ENCODE peak calls at places on chromosome 12, in six cellular contexts. One of them, this sample, is unnamed.

GRCh38 chr12:28320353-28320752 is 130.1 kb downstream of the CCDC91 start:
- DNase-seq in uterus: no peak
- DNase-seq in Peyer's patch: no peak
- DNase-seq in GM12891: no peak
- DNase-seq in transverse colon: no peak
- DNase-seq in sigmoid colon: no peak
- DNase-seq in this sample: no peak

GRCh38 chr12:42473561-42473960 is 116.0 kb downstream of the PRICKLE1 start:
- DNase-seq in uterus: no peak
- DNase-seq in Peyer's patch: no peak
- DNase-seq in transverse colon: no peak
- DNase-seq in sigmoid colon: no peak
- DNase-seq in GM12891: no peak
- DNase-seq in this sample: no peak

GRCh38 chr12:111056618-111057521 is 136.5 kb upstream of the MYL2 start:
- DNase-seq in transverse colon: peak; percentile 22
- DNase-seq in uterus: no peak
- DNase-seq in GM12891: peak; percentile 65
- DNase-seq in sigmoid colon: peak; percentile 37
- DNase-seq in Peyer's patch: peak; percentile 62
- DNase-seq in this sample: peak; percentile 41

GRCh38 chr12:108854453-108855283 is 2.7 kb downstream of the SSH1 start:
- DNase-seq in GM12891: no peak
- DNase-seq in Peyer's patch: no peak
- DNase-seq in sigmoid colon: peak; percentile 85
- DNase-seq in transverse colon: no peak
- DNase-seq in uterus: peak; percentile 54
- DNase-seq in this sample: no peak

GRCh38 chr12:111313833-111314259 is 55.0 kb downstream of the PHETA1 start:
- DNase-seq in Peyer's patch: peak; percentile 49
- DNase-seq in sigmoid colon: peak; percentile 85
- DNase-seq in GM12891: peak; percentile 91
- DNase-seq in uterus: peak; percentile 59
- DNase-seq in transverse colon: peak; percentile 66
- DNase-seq in this sample: peak; percentile 82

GRCh38 chr12:120229583-120230325 is 28.8 kb upstream of the RPLP0 start:
- DNase-seq in sigmoid colon: peak; percentile 71
- DNase-seq in uterus: no peak
- DNase-seq in Peyer's patch: no peak
- DNase-seq in transverse colon: peak; percentile 56
- DNase-seq in GM12891: no peak
- DNase-seq in this sample: no peak

GRCh38 chr12:65232490-65233077 is 45.9 kb upstream of the MSRB3 start:
- DNase-seq in GM12891: no peak
- DNase-seq in Peyer's patch: no peak
- DNase-seq in transverse colon: no peak
- DNase-seq in uterus: no peak
- DNase-seq in sigmoid colon: no peak
- DNase-seq in this sample: no peak

GRCh38 chr12:59999291-59999690 is 403.5 kb downstream of the SLC16A7 start:
- DNase-seq in transverse colon: no peak
- DNase-seq in Peyer's patch: no peak
- DNase-seq in uterus: no peak
- DNase-seq in sigmoid colon: no peak
- DNase-seq in GM12891: no peak
- DNase-seq in this sample: no peak

GRCh38 chr12:51926718-51927117 is 19.4 kb downstream of the ACVRL1 start:
- DNase-seq in GM12891: no peak
- DNase-seq in transverse colon: peak; percentile 77
- DNase-seq in uterus: no peak
- DNase-seq in sigmoid colon: no peak
- DNase-seq in Peyer's patch: peak; percentile 25
- DNase-seq in this sample: no peak

GRCh38 chr12:109844983-109845841 is 12.0 kb upstream of the TRPV4 start:
- DNase-seq in uterus: peak; percentile 75
- DNase-seq in transverse colon: peak; percentile 91
- DNase-seq in Peyer's patch: peak; percentile 81
- DNase-seq in GM12891: peak; percentile 92
- DNase-seq in sigmoid colon: peak; percentile 90
- DNase-seq in this sample: peak; percentile 94

GRCh38 chr12:101743724-101744472 is 4.6 kb upstream of the SYCP3 start:
- DNase-seq in GM12891: no peak
- DNase-seq in Peyer's patch: peak; percentile 83
- DNase-seq in sigmoid colon: no peak
- DNase-seq in transverse colon: peak; percentile 40
- DNase-seq in uterus: no peak
- DNase-seq in this sample: no peak

GRCh38 chr12:24948452-24948815 is 467 bp downstream of the BCAT1 start:
- DNase-seq in uterus: peak; percentile 19
- DNase-seq in transverse colon: no peak
- DNase-seq in sigmoid colon: no peak
- DNase-seq in Peyer's patch: no peak
- DNase-seq in GM12891: no peak
- DNase-seq in this sample: no peak

DNA sequence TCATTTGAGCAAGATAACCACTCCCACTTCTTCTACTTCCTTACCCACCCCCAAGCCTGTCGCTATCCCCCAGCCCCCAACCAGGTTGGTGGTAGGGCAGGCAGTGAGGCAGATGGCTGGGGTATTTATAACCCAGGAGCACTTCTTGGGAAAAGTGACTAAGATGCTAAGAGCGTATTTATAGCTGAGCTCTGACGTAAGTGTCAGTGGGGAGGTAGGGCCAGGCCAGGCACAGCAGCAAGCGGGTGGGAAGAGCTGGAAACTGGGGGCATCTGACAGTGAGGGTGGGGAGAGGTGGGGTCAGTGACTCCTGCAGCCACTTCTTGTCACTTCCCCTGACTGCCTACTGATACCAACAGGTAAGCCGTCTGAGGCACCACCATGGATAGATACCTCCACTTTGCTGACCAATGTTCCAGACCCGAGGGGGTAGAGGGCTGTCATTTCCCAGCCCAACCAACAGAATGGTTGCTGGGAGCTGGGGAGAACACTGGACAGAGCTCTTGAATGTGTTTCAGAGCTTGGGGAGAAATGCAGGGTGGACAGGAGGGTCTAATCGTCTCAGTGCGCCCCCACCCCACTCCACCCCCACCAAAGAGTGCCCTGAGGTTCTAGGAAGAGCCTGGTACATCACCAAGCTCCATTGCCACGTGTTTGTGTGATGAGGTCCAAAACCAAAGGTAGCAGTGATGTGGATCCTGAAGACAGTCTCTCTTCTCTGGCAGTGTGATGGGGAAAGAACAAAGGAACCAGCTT is 2.7 kb upstream of the INHBE start:
- DNase-seq in GM12891: no peak
- DNase-seq in Peyer's patch: no peak
- DNase-seq in transverse colon: no peak
- DNase-seq in uterus: no peak
- DNase-seq in sigmoid colon: no peak
- DNase-seq in this sample: no peak
- TF ChIP-seq POLR2A in GM12891: no peak
- TF ChIP-seq POLR2A in Peyer's patch: no peak
- TF ChIP-seq POLR2A in transverse colon: no peak
- TF ChIP-seq POLR2A in uterus: no peak
- TF ChIP-seq POLR2A in sigmoid colon: no peak
- TF ChIP-seq POLR2A in this sample: no peak

GRCh38 chr12:34124608-34125007 is 102.3 kb downstream of the ALG10 start:
- DNase-seq in uterus: no peak
- DNase-seq in Peyer's patch: no peak
- DNase-seq in GM12891: no peak
- DNase-seq in transverse colon: no peak
- DNase-seq in sigmoid colon: no peak
- DNase-seq in this sample: no peak

GRCh38 chr12:34126805-34127204 is 104.5 kb downstream of the ALG10 start:
- DNase-seq in uterus: no peak
- DNase-seq in Peyer's patch: no peak
- DNase-seq in GM12891: no peak
- DNase-seq in transverse colon: no peak
- DNase-seq in sigmoid colon: no peak
- DNase-seq in this sample: no peak

GRCh38 chr12:34121360-34121759 is 99.1 kb downstream of the ALG10 start:
- DNase-seq in GM12891: no peak
- DNase-seq in transverse colon: no peak
- DNase-seq in Peyer's patch: no peak
- DNase-seq in uterus: no peak
- DNase-seq in sigmoid colon: no peak
- DNase-seq in this sample: no peak

DNA sequence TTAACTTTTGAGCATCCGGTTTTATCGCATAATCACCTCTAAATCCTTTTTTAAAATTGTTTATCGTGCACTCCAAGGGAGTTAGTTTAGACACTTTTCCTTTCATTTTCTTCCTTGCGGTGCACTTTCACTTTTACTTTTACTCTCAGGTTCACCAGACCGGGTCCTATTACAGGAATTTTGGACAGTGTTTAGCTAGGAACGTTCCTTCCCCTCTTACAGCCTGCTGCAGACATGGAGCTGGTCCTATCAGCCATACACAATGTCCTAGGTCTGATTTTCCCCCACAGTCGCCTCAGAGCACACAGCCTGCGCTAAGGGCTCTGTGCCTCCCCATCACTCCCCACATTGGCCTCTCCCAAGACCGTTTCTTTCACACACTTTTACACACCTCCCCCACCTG is 103.9 kb downstream of the ALG10 start:
- DNase-seq in transverse colon: no peak
- DNase-seq in GM12891: no peak
- DNase-seq in Peyer's patch: no peak
- DNase-seq in uterus: no peak
- DNase-seq in sigmoid colon: no peak
- DNase-seq in this sample: no peak
- TF ChIP-seq POLR2A in transverse colon: no peak
- TF ChIP-seq POLR2A in GM12891: no peak
- TF ChIP-seq POLR2A in Peyer's patch: no peak
- TF ChIP-seq POLR2A in uterus: no peak
- TF ChIP-seq POLR2A in sigmoid colon: no peak
- TF ChIP-seq POLR2A in this sample: no peak

DNA sequence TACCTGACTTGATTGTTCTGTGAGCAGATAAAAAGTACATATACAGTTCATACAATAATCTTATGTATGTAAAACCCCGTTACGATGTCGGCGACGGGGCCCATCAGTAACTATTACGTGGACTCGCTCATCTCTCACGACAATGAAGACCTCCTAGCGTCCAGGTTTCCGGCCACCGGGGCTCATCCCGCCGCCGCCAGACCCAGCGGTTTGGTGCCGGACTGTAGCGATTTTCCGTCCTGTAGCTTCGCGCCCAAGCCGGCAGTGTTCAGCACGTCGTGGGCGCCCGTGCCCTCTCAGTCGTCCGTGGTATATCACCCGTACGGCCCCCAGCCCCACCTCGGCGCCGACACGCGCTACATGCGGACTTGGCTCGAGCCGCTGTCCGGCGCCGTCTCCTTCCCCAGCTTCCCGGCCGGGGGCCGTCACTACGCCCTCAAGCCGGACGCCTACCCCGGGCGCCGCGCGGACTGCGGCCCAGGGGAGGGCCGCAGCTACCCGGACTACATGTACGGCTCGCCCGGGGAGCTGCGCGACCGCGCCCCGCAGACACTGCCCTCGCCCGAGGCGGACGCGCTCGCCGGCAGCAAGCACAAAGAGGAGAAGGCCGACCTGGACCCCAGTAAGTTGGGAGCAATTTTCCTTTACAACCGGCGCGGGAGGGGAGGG is at the start of gene HOXC9:
- DNase-seq in GM12891: no peak
- DNase-seq in sigmoid colon: no peak
- DNase-seq in uterus: no peak
- DNase-seq in transverse colon: no peak
- DNase-seq in Peyer's patch: no peak
- DNase-seq in this sample: no peak
- TF ChIP-seq POLR2A in GM12891: no peak
- TF ChIP-seq POLR2A in sigmoid colon: no peak
- TF ChIP-seq POLR2A in uterus: no peak
- TF ChIP-seq POLR2A in transverse colon: no peak
- TF ChIP-seq POLR2A in Peyer's patch: no peak
- TF ChIP-seq POLR2A in this sample: no peak

DNA sequence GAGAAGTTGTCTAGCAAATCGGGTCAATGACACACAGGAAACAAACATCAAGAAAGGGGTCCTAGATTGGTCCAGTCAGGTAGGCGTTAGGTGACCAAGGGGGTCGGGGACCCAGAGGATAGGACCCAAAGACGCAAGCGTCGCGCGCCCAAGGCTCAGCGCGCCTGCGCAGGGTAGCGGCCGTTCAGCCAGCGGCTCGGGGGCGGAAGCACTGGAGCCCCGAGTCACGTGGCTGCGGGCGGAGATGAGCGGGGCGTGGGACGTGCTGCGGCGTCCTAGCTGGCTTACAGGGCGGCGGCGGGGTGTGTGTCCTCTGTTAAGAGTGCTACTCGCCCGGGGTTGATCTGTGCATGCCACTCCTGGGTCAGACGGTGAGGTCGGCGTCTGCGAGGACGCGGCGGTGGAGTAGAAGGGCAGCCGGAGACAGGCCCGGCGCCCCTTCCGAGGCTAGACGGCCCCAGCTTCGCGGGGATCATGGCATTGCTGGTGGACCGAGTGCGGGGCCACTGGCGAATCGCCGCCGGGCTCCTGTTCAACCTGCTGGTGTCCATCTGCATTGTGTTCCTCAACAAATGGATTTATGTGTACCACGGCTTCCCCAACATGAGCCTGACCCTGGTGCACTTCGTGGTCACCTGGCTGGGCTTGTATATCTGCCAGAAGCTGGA is at the start of gene SLC35E3:
- DNase-seq in sigmoid colon: peak; percentile 95
- DNase-seq in Peyer's patch: peak; percentile 93
- DNase-seq in uterus: peak; percentile 87
- DNase-seq in GM12891: peak; percentile 92
- DNase-seq in transverse colon: peak; percentile 96
- DNase-seq in this sample: peak; percentile 94
- TF ChIP-seq POLR2A in sigmoid colon: peak; percentile 6
- TF ChIP-seq POLR2A in Peyer's patch: peak; percentile 82
- TF ChIP-seq POLR2A in uterus: peak; percentile 58
- TF ChIP-seq POLR2A in GM12891: peak; percentile 83
- TF ChIP-seq POLR2A in transverse colon: peak; percentile 89
- TF ChIP-seq POLR2A in this sample: peak; percentile 79

GRCh38 chr12:7923241-7924236 is 12.4 kb downstream of the SLC2A3 start:
- DNase-seq in GM12891: no peak
- DNase-seq in uterus: no peak
- DNase-seq in sigmoid colon: no peak
- DNase-seq in Peyer's patch: no peak
- DNase-seq in transverse colon: no peak
- DNase-seq in this sample: no peak
- TF ChIP-seq POLR2A in GM12891: no peak
- TF ChIP-seq POLR2A in uterus: no peak
- TF ChIP-seq POLR2A in sigmoid colon: no peak
- TF ChIP-seq POLR2A in Peyer's patch: no peak
- TF ChIP-seq POLR2A in transverse colon: no peak
- TF ChIP-seq POLR2A in this sample: no peak

DNA sequence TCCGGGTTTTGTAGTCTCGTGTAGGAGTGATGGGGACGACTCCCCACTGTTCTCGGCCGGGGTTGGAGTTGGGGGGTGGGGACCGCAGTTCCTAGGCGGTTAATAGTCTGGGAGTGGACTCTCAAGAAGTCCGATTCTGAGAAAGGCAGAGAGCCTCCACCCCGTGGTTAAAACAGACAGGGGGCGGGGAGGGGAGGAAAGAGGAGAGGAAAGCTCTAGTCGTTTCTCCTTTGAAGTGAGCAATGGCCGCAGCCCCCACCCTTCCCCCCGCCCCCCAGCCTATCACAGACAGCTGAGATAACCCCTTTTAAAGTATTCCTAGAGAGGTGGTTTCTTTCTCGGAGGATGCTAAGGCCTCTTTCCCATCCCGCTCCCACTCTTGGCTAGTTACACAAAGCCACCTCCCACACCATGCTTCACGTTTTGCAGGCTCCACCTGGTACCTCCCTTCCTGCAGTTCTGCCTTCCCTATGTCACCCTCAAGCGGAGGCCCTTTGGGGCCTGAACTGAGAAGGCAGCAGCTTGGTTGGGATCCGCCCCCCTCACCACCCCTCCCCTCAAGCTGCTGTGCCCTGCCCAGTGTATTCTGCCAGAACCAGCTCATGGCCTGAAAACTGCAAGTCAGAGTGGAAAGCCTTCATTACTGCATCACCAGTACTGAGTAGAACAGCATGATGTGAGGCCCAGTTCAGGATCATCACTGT is 853 bp downstream of the USP5 start:
- DNase-seq in uterus: peak; percentile 47
- DNase-seq in Peyer's patch: no peak
- DNase-seq in transverse colon: peak; percentile 50
- DNase-seq in GM12891: no peak
- DNase-seq in sigmoid colon: peak; percentile 84
- DNase-seq in this sample: no peak
- TF ChIP-seq POLR2A in uterus: no peak
- TF ChIP-seq POLR2A in Peyer's patch: no peak
- TF ChIP-seq POLR2A in transverse colon: no peak
- TF ChIP-seq POLR2A in GM12891: no peak
- TF ChIP-seq POLR2A in sigmoid colon: no peak
- TF ChIP-seq POLR2A in this sample: no peak

This sample was measured in GM12892.